ENCODE peak calls at places on chromosomes 4 and X, in ten cellular contexts. One of them, this sample, is unnamed.

GRCh38 chr4:170134821-170135220 is 45.1 kb upstream of the AADAT start:
- DNase-seq in RWPE1: no peak
- DNase-seq in GM12865: no peak
- DNase-seq in glutamatergic neuron: no peak
- DNase-seq in adrenal gland: no peak
- DNase-seq in AG04449: no peak
- DNase-seq in OCI-LY7: no peak
- DNase-seq in H1: no peak
- DNase-seq in HFFc6: no peak
- DNase-seq in fibroblast of mammary gland: no peak
- DNase-seq in this sample: no peak

GRCh38 chrX:103187953-103188475 is 26.9 kb upstream of the BEX4 start:
- DNase-seq in adrenal gland: no peak
- DNase-seq in RWPE1: no peak
- DNase-seq in HFFc6: peak; percentile 1
- DNase-seq in GM12865: no peak
- DNase-seq in fibroblast of mammary gland: peak; percentile 8
- DNase-seq in glutamatergic neuron: no peak
- DNase-seq in AG04449: no peak
- DNase-seq in H1: no peak
- DNase-seq in OCI-LY7: no peak
- DNase-seq in this sample: no peak

GRCh38 chrX:140713174-140713539 is 3.6 kb downstream of the LINC00632 start:
- DNase-seq in glutamatergic neuron: no peak
- DNase-seq in fibroblast of mammary gland: no peak
- DNase-seq in HFFc6: no peak
- DNase-seq in OCI-LY7: no peak
- DNase-seq in AG04449: no peak
- DNase-seq in GM12865: peak; percentile 39
- DNase-seq in adrenal gland: no peak
- DNase-seq in H1: no peak
- DNase-seq in RWPE1: no peak
- DNase-seq in this sample: no peak

GRCh38 chr4:168787334-168787733 is 222.7 kb downstream of the CBR4 start:
- DNase-seq in fibroblast of mammary gland: no peak
- DNase-seq in RWPE1: no peak
- DNase-seq in AG04449: no peak
- DNase-seq in glutamatergic neuron: no peak
- DNase-seq in HFFc6: no peak
- DNase-seq in GM12865: no peak
- DNase-seq in adrenal gland: no peak
- DNase-seq in H1: no peak
- DNase-seq in OCI-LY7: no peak
- DNase-seq in this sample: no peak

GRCh38 chr4:51999250-51999649 is 20.9 kb downstream of the LRRC66 start:
- DNase-seq in H1: no peak
- DNase-seq in HFFc6: no peak
- DNase-seq in glutamatergic neuron: no peak
- DNase-seq in GM12865: no peak
- DNase-seq in AG04449: no peak
- DNase-seq in adrenal gland: no peak
- DNase-seq in OCI-LY7: no peak
- DNase-seq in RWPE1: no peak
- DNase-seq in fibroblast of mammary gland: no peak
- DNase-seq in this sample: no peak

GRCh38 chrX:154600962-154601374 is 16.0 kb downstream of the CTAG1A start:
- DNase-seq in H1: no peak
- DNase-seq in glutamatergic neuron: no peak
- DNase-seq in RWPE1: no peak
- DNase-seq in OCI-LY7: no peak
- DNase-seq in fibroblast of mammary gland: no peak
- DNase-seq in HFFc6: peak; percentile 16
- DNase-seq in adrenal gland: no peak
- DNase-seq in GM12865: no peak
- DNase-seq in AG04449: no peak
- DNase-seq in this sample: no peak

GRCh38 chr4:113435893-113436292 is 325.6 kb downstream of the CAMK2D start:
- DNase-seq in adrenal gland: peak; percentile 40
- DNase-seq in HFFc6: peak; percentile 67
- DNase-seq in RWPE1: peak; percentile 86
- DNase-seq in H1: no peak
- DNase-seq in glutamatergic neuron: peak; percentile 23
- DNase-seq in GM12865: no peak
- DNase-seq in OCI-LY7: no peak
- DNase-seq in fibroblast of mammary gland: peak; percentile 93
- DNase-seq in AG04449: no peak
- DNase-seq in this sample: no peak

GRCh38 chr4:55125763-55126541 is 557 bp upstream of the KDR start:
- DNase-seq in glutamatergic neuron: peak; percentile 19
- DNase-seq in H1: no peak
- DNase-seq in OCI-LY7: no peak
- DNase-seq in adrenal gland: no peak
- DNase-seq in RWPE1: no peak
- DNase-seq in AG04449: no peak
- DNase-seq in fibroblast of mammary gland: peak; percentile 3
- DNase-seq in HFFc6: no peak
- DNase-seq in GM12865: no peak
- DNase-seq in this sample: no peak

GRCh38 chr4:52111995-52112394 is 60.9 kb downstream of the SPATA18 start:
- DNase-seq in glutamatergic neuron: no peak
- DNase-seq in AG04449: no peak
- DNase-seq in RWPE1: no peak
- DNase-seq in H1: no peak
- DNase-seq in fibroblast of mammary gland: peak; percentile 75
- DNase-seq in adrenal gland: no peak
- DNase-seq in OCI-LY7: no peak
- DNase-seq in GM12865: no peak
- DNase-seq in HFFc6: no peak
- DNase-seq in this sample: no peak

GRCh38 chr4:165381821-165382373 is 3.1 kb downstream of the CPE start:
- DNase-seq in HFFc6: no peak
- DNase-seq in fibroblast of mammary gland: no peak
- DNase-seq in AG04449: no peak
- DNase-seq in adrenal gland: no peak
- DNase-seq in OCI-LY7: no peak
- DNase-seq in H1: no peak
- DNase-seq in GM12865: no peak
- DNase-seq in RWPE1: no peak
- DNase-seq in glutamatergic neuron: no peak
- DNase-seq in this sample: no peak

GRCh38 chr4:28391877-28392276 is 1531.2 kb downstream of the STIM2 start:
- DNase-seq in H1: no peak
- DNase-seq in adrenal gland: no peak
- DNase-seq in glutamatergic neuron: no peak
- DNase-seq in AG04449: no peak
- DNase-seq in fibroblast of mammary gland: peak; percentile 70
- DNase-seq in RWPE1: no peak
- DNase-seq in HFFc6: peak; percentile 69
- DNase-seq in OCI-LY7: no peak
- DNase-seq in GM12865: no peak
- DNase-seq in this sample: no peak

GRCh38 chrX:102840871-102841705 is 96.0 kb upstream of the RAB40AL start:
- DNase-seq in AG04449: no peak
- DNase-seq in fibroblast of mammary gland: peak; percentile 51
- DNase-seq in RWPE1: no peak
- DNase-seq in glutamatergic neuron: no peak
- DNase-seq in OCI-LY7: no peak
- DNase-seq in HFFc6: no peak
- DNase-seq in adrenal gland: no peak
- DNase-seq in H1: no peak
- DNase-seq in GM12865: peak; percentile 22
- DNase-seq in this sample: no peak

GRCh38 chr4:2911868-2912267 is 51.3 kb downstream of the NOP14 start:
- DNase-seq in RWPE1: no peak
- DNase-seq in OCI-LY7: no peak
- DNase-seq in AG04449: no peak
- DNase-seq in adrenal gland: no peak
- DNase-seq in H1: no peak
- DNase-seq in fibroblast of mammary gland: no peak
- DNase-seq in HFFc6: no peak
- DNase-seq in GM12865: no peak
- DNase-seq in glutamatergic neuron: no peak
- DNase-seq in this sample: no peak

GRCh38 chrX:53930513-53931380 is 113.5 kb downstream of the PHF8 start:
- DNase-seq in HFFc6: peak; percentile 1
- DNase-seq in GM12865: no peak
- DNase-seq in OCI-LY7: no peak
- DNase-seq in AG04449: no peak
- DNase-seq in fibroblast of mammary gland: peak; percentile 82
- DNase-seq in RWPE1: no peak
- DNase-seq in adrenal gland: no peak
- DNase-seq in H1: no peak
- DNase-seq in glutamatergic neuron: no peak
- DNase-seq in this sample: no peak

GRCh38 chr4:151325320-151326246 is at the start of gene SH3D19:
- DNase-seq in AG04449: no peak
- DNase-seq in H1: no peak
- DNase-seq in RWPE1: peak; percentile 60
- DNase-seq in adrenal gland: peak; percentile 75
- DNase-seq in fibroblast of mammary gland: peak; percentile 62
- DNase-seq in GM12865: no peak
- DNase-seq in glutamatergic neuron: peak; percentile 57
- DNase-seq in OCI-LY7: no peak
- DNase-seq in HFFc6: peak; percentile 31
- DNase-seq in this sample: no peak

GRCh38 chrX:155056877-155057792 is 13.8 kb downstream of the CMC4 start:
- DNase-seq in fibroblast of mammary gland: peak; percentile 78
- DNase-seq in adrenal gland: peak; percentile 62
- DNase-seq in HFFc6: peak; percentile 17
- DNase-seq in AG04449: no peak
- DNase-seq in H1: peak; percentile 65
- DNase-seq in OCI-LY7: peak; percentile 45
- DNase-seq in GM12865: peak; percentile 72
- DNase-seq in RWPE1: peak; percentile 43
- DNase-seq in glutamatergic neuron: peak; percentile 54
- DNase-seq in this sample: peak; percentile 26

GRCh38 chrX:42704454-42704853 is 73.5 kb downstream of the PPP1R2C start:
- DNase-seq in OCI-LY7: no peak
- DNase-seq in AG04449: no peak
- DNase-seq in fibroblast of mammary gland: peak; percentile 83
- DNase-seq in HFFc6: no peak
- DNase-seq in H1: no peak
- DNase-seq in adrenal gland: no peak
- DNase-seq in glutamatergic neuron: no peak
- DNase-seq in RWPE1: no peak
- DNase-seq in GM12865: peak; percentile 14
- DNase-seq in this sample: no peak

GRCh38 chr4:186900232-186900900 is 176.7 kb upstream of the FAT1 start:
- DNase-seq in adrenal gland: no peak
- DNase-seq in glutamatergic neuron: no peak
- DNase-seq in AG04449: peak; percentile 51
- DNase-seq in OCI-LY7: no peak
- DNase-seq in GM12865: no peak
- DNase-seq in HFFc6: peak; percentile 84
- DNase-seq in RWPE1: no peak
- DNase-seq in fibroblast of mammary gland: peak; percentile 79
- DNase-seq in H1: no peak
- DNase-seq in this sample: no peak

GRCh38 chr4:25439913-25440477 is 62.9 kb downstream of the ANAPC4 start:
- DNase-seq in GM12865: peak; percentile 74
- DNase-seq in HFFc6: peak; percentile 66
- DNase-seq in adrenal gland: peak; percentile 60
- DNase-seq in glutamatergic neuron: peak; percentile 55
- DNase-seq in AG04449: peak; percentile 14
- DNase-seq in fibroblast of mammary gland: peak; percentile 75
- DNase-seq in H1: no peak
- DNase-seq in RWPE1: peak; percentile 66
- DNase-seq in OCI-LY7: peak; percentile 78
- DNase-seq in this sample: no peak

DNA sequence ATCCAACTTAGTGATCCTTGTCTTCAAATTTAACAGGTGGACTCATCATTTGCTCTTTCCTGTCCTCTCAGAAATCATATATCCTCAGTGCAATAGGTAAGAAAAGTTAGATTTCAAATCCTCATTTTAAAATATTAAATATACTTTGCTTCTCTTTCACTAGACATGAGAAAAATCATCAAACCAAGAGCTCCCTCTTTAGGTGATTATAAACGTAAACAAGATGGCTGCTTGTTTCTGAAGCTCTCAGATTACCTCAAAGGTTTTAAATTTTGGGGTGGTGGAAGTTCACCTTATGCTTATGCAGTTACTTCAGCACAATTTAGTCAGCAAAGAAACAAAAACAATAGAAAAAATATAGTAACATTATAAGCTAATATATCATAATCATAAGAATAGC is 27.3 kb downstream of the CSN3 start:
- DNase-seq in GM12865: peak; percentile 6
- DNase-seq in RWPE1: no peak
- DNase-seq in OCI-LY7: no peak
- DNase-seq in fibroblast of mammary gland: peak; percentile 3
- DNase-seq in AG04449: no peak
- DNase-seq in H1: no peak
- DNase-seq in glutamatergic neuron: no peak
- DNase-seq in adrenal gland: no peak
- DNase-seq in HFFc6: no peak
- DNase-seq in this sample: no peak
- TF ChIP-seq CTCF in GM12865: no peak
- TF ChIP-seq CTCF in RWPE1: no peak
- TF ChIP-seq CTCF in OCI-LY7: peak; percentile 65
- TF ChIP-seq CTCF in fibroblast of mammary gland: peak; percentile 3
- TF ChIP-seq CTCF in AG04449: no peak
- TF ChIP-seq CTCF in H1: peak; percentile 15
- TF ChIP-seq CTCF in glutamatergic neuron: no peak
- TF ChIP-seq CTCF in adrenal gland: no peak
- TF ChIP-seq CTCF in HFFc6: no peak
- TF ChIP-seq CTCF in this sample: no peak

GRCh38 chrX:83108278-83108677 is 399.8 kb upstream of the POU3F4 start:
- DNase-seq in GM12865: no peak
- DNase-seq in AG04449: no peak
- DNase-seq in glutamatergic neuron: no peak
- DNase-seq in H1: no peak
- DNase-seq in OCI-LY7: no peak
- DNase-seq in RWPE1: no peak
- DNase-seq in fibroblast of mammary gland: no peak
- DNase-seq in adrenal gland: no peak
- DNase-seq in HFFc6: no peak
- DNase-seq in this sample: no peak
- TF ChIP-seq CTCF in GM12865: no peak
- TF ChIP-seq CTCF in AG04449: no peak
- TF ChIP-seq CTCF in glutamatergic neuron: no peak
- TF ChIP-seq CTCF in H1: no peak
- TF ChIP-seq CTCF in OCI-LY7: no peak
- TF ChIP-seq CTCF in RWPE1: no peak
- TF ChIP-seq CTCF in fibroblast of mammary gland: no peak
- TF ChIP-seq CTCF in adrenal gland: no peak
- TF ChIP-seq CTCF in HFFc6: no peak
- TF ChIP-seq CTCF in this sample: no peak

GRCh38 chr4:184310171-184310567 is 92.5 kb upstream of the ENPP6 start:
- DNase-seq in RWPE1: no peak
- DNase-seq in OCI-LY7: peak; percentile 73
- DNase-seq in adrenal gland: no peak
- DNase-seq in GM12865: peak; percentile 85
- DNase-seq in HFFc6: no peak
- DNase-seq in glutamatergic neuron: no peak
- DNase-seq in AG04449: no peak
- DNase-seq in H1: no peak
- DNase-seq in fibroblast of mammary gland: no peak
- DNase-seq in this sample: no peak
- TF ChIP-seq CTCF in RWPE1: no peak
- TF ChIP-seq CTCF in OCI-LY7: peak; percentile 76
- TF ChIP-seq CTCF in adrenal gland: no peak
- TF ChIP-seq CTCF in GM12865: peak; percentile 45
- TF ChIP-seq CTCF in HFFc6: peak; percentile 31
- TF ChIP-seq CTCF in glutamatergic neuron: no peak
- TF ChIP-seq CTCF in AG04449: peak; percentile 9
- TF ChIP-seq CTCF in H1: peak; percentile 73
- TF ChIP-seq CTCF in fibroblast of mammary gland: no peak
- TF ChIP-seq CTCF in this sample: no peak

GRCh38 chrX:150643271-150643670 is 49.9 kb upstream of the MTMR1 start:
- DNase-seq in fibroblast of mammary gland: peak; percentile 19
- DNase-seq in OCI-LY7: no peak
- DNase-seq in HFFc6: peak; percentile 6
- DNase-seq in RWPE1: peak; percentile 0
- DNase-seq in GM12865: no peak
- DNase-seq in H1: no peak
- DNase-seq in adrenal gland: no peak
- DNase-seq in glutamatergic neuron: no peak
- DNase-seq in AG04449: no peak
- DNase-seq in this sample: no peak
- TF ChIP-seq CTCF in fibroblast of mammary gland: peak; percentile 21
- TF ChIP-seq CTCF in OCI-LY7: peak; percentile 49
- TF ChIP-seq CTCF in HFFc6: peak; percentile 53
- TF ChIP-seq CTCF in RWPE1: no peak
- TF ChIP-seq CTCF in GM12865: no peak
- TF ChIP-seq CTCF in H1: no peak
- TF ChIP-seq CTCF in adrenal gland: no peak
- TF ChIP-seq CTCF in glutamatergic neuron: no peak
- TF ChIP-seq CTCF in AG04449: no peak
- TF ChIP-seq CTCF in this sample: no peak

This sample was measured in activated B cell treated with CpG ODN at 0.5 μM for 24 hours.